ENCODE peak calls at places on chromosomes 1 and 21, in eight cellular contexts. L is fibroblast of mammary gland, U is fibroblast of lung, N is fibroblast of pulmonary artery, S is GM12865, X is upper lobe of right lung, B is endodermal cell, G is astrocyte of the cerebellum. P is an unnamed sample.

GRCh38 chr1:173661271-173661670 is 8.4 kb downstream of the ANKRD45 start:
- DNase-seq in N (no peak), G (no peak), U (no peak), B (no peak), X (no peak), S (no peak), L (no peak), P (no peak)

GRCh38 chr1:87466621-87467020 is 137.9 kb downstream of the LMO4 start:
- DNase-seq in S (no peak), G (no peak), X (no peak), B (no peak), L (no peak), N (no peak), U (no peak), P (no peak)

GRCh38 chr1:78619803-78620579 is at the start of gene IFI44L:
- DNase-seq in N (peak), B (no peak), G (peak), X (no peak), S (peak), L (peak), U (peak), P (peak)

GRCh38 chr1:182960046-182960445 is 7.1 kb upstream of the SHCBP1L start:
- DNase-seq in S (no peak), G (no peak), N (no peak), U (no peak), L (no peak), X (no peak), B (no peak), P (no peak)

GRCh38 chr1:8004803-8005573 is 21.1 kb downstream of the ERRFI1 start:
- DNase-seq in B (peak), S (no peak), N (peak), G (peak), X (peak), L (peak), U (peak), P (peak)

GRCh38 chr1:6953216-6953615 is 168.0 kb downstream of the CAMTA1 start:
- DNase-seq in N (no peak), X (no peak), L (no peak), U (no peak), G (no peak), B (no peak), S (no peak), P (no peak)

GRCh38 chr1:168372307-168372706 is 91.6 kb downstream of the TBX19 start:
- DNase-seq in L (no peak), B (no peak), N (no peak), X (no peak), G (no peak), U (no peak), S (no peak), P (no peak)

GRCh38 chr1:47533176-47534039 is 95.6 kb downstream of the FOXD2 start:
- DNase-seq in L (peak), G (peak), U (peak), S (no peak), B (peak), N (peak), X (peak), P (peak)

GRCh38 chr21:46084709-46085108 is 13.2 kb upstream of the COL6A2 start:
- DNase-seq in N (no peak), G (no peak), U (no peak), S (no peak), B (no peak), X (no peak), L (no peak), P (no peak)

GRCh38 chr21:17780539-17780938 is 38.6 kb downstream of the C21orf91 start:
- DNase-seq in L (no peak), N (no peak), G (no peak), B (no peak), S (peak), X (no peak), U (no peak), P (no peak)

GRCh38 chr21:38499296-38499695 is 1.0 kb upstream of the ERG start:
- DNase-seq in G (no peak), B (no peak), S (no peak), N (peak), U (no peak), X (no peak), L (no peak), P (no peak)
- H3K4me3 ChIP-seq in G (no peak), B (no peak), S (no peak), N (no peak), U (no peak), X (no peak), L (no peak), P (no peak)

GRCh38 chr1:204650911-204651570 is 34.5 kb downstream of the LRRN2 start:
- DNase-seq in N (no peak), X (no peak), S (no peak), B (no peak), U (no peak), G (no peak), L (no peak), P (peak)
- H3K4me3 ChIP-seq in N (no peak), X (no peak), S (no peak), B (no peak), U (no peak), G (no peak), L (no peak), P (no peak)

GRCh38 chr1:33818071-33818470 is 45.8 kb upstream of the HMGB4 start:
- DNase-seq in G (no peak), L (no peak), N (no peak), B (peak), S (no peak), U (no peak), X (no peak), P (no peak)
- H3K4me3 ChIP-seq in G (no peak), L (no peak), N (no peak), B (no peak), S (no peak), U (no peak), X (no peak), P (no peak)

DNA sequence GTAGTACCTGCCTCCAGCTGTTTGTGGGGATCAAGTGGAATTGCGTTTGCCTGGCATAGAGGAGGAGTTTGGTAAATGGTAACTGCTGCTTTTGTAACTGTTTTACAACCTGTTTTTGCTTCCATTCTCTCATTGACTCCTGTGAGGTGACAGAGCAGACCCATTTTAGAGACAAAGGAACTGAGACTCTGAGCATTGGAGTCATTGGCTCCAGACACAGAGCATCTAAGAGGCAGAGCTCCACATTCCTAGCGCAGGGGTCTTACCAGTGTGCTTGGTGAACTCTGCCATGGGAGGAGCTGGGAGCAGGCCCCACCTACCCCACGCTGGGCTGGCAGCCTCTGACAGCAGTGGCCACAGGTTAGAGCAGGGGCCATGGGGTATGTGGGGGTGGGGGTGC is 2.4 kb downstream of the LDLRAP1 start:
- DNase-seq in U (no peak), L (no peak), S (no peak), N (no peak), X (no peak), B (no peak), G (no peak), P (no peak)
- H3K4me3 ChIP-seq in U (no peak), L (no peak), S (no peak), N (no peak), X (no peak), B (no peak), G (no peak), P (no peak)

GRCh38 chr1:151952811-151953210 is 40.8 kb downstream of the S100A10 start:
- DNase-seq in B (no peak), N (no peak), U (no peak), X (no peak), S (no peak), L (no peak), G (no peak), P (no peak)

GRCh38 chr1:151957098-151957497 is 36.6 kb downstream of the S100A10 start:
- DNase-seq in L (no peak), S (no peak), N (no peak), B (no peak), G (no peak), X (no peak), U (no peak), P (no peak)

GRCh38 chr1:151948506-151948905 is 39.2 kb upstream of the THEM4 start:
- DNase-seq in G (no peak), L (no peak), N (no peak), X (no peak), U (no peak), S (no peak), B (no peak), P (peak)

GRCh38 chr1:151949371-151950193 is 40.3 kb upstream of the THEM4 start:
- DNase-seq in B (no peak), N (no peak), G (no peak), X (no peak), S (no peak), L (no peak), U (no peak), P (peak)

DNA sequence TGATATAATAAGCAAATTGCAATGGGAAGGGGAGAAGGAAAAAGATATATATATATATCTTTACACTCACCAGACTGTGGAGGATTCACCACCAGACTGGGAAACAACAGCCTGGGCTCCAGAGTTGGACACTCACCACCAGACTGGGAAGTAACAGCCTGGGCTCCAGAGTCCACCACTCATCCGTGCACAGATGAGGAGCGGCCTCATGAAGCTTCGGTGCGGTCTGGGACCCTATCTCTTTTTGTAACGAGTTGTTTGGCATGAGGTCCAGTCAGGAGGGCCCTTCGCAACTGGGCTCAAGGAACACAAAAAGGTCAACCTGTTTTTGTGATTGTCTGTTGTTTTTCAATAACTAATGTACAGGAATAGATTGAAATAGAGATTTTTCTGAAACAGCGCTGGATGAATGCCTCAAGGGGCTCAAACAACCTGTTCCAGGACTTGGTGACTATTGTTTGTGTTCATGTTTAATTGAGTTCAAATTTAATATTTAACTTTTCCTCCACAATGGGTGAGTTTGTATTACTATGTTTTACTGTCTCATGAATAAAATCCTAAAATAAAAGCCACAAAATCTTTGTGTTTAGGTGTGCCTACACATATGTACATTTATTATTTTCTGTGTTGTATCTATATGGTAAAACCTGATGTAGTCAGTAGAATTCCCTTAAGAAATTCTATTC is 40.1 kb downstream of the S100A10 start:
- DNase-seq in G (no peak), S (no peak), X (no peak), N (no peak), U (no peak), B (no peak), L (no peak), P (no peak)
- H3K4me3 ChIP-seq in G (no peak), S (no peak), X (no peak), N (no peak), U (no peak), B (no peak), L (no peak), P (no peak)

DNA sequence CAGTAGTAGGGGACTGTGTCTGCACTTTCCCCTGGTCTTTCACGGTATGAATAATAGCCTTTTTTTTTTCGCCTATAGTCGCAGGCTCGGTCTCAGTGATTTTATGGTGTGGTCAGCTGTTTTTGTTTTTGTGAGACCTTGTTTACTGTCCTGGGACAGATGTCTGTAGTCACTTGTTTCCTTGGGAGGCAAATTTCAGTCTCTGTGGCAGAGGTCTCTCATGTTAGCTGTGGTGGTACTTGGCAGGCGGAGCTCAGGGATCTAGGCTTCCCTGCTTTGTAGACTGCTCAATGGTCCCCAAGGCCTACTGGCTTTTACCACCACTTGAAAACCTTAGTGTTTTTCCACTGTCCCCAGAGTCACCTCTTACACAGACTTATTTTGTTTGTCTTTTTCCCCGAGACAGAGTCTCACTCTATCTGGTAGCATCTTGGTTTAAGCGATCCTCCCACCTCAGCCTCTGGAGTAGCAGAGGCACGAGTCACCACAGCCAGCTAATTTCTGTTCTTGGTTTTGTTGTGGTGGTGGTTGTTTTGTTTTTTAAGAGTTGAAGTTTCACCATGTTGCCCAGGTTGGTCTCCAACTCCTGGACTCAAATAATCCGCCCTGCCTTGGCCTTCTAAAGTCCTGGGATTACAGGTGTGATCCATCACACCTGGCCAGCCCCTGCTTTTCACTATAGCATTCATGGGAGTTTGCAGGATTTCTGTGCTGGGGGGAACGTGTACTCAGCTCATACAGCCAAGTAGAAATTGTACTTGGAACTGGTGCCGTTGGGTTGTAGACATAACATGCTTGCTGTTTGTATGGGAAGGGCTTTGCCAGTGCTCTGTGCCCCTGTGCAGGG is 10.3 kb downstream of the RNU1-2 start:
- DNase-seq in N (peak), G (no peak), X (no peak), L (peak), B (peak), U (no peak), S (no peak), P (peak)
- H3K4me3 ChIP-seq in N (no peak), G (no peak), X (no peak), L (no peak), B (no peak), U (no peak), S (no peak), P (no peak)

GRCh38 chr1:184388671-184389292 is 2.0 kb downstream of the C1orf21 start:
- DNase-seq in L (no peak), B (no peak), N (no peak), X (no peak), S (no peak), U (no peak), G (no peak), P (no peak)
- H3K4me3 ChIP-seq in L (peak), B (peak), N (peak), X (peak), S (no peak), U (peak), G (peak), P (peak)

P was measured in AG10803.